ENCODE peak calls at places on chromosomes 13 and 19, in five cellular contexts. T, F, H, U and Z are unnamed samples.

GRCh38 chr19:17078038-17078919 is 2.7 kb downstream of the MYO9B start:
- DNase-seq in T (no peak), F (no peak), H (peak; percentile 16), U (no peak), Z (no peak)

GRCh38 chr13:32838985-32839384 is 177.2 kb upstream of the KL start:
- DNase-seq in T (no peak), F (no peak), H (no peak), U (no peak), Z (no peak)

GRCh38 chr13:52906122-52906903 is 57.9 kb upstream of the PCDH8 start:
- DNase-seq in T (no peak), F (no peak), H (no peak), U (no peak), Z (no peak)

GRCh38 chr19:38213911-38214625 is 10.0 kb downstream of the DPF1 start:
- DNase-seq in T (no peak), F (peak; percentile 50), H (peak; percentile 81), U (no peak), Z (peak; percentile 64)

GRCh38 chr13:113792821-113793717 is 34.0 kb downstream of the TMEM255B start:
- DNase-seq in T (no peak), F (no peak), H (no peak), U (no peak), Z (no peak)

GRCh38 chr13:112583592-112584277 is 4.2 kb downstream of the TUBGCP3 start:
- DNase-seq in T (peak; percentile 43), F (no peak), H (no peak), U (peak; percentile 84), Z (no peak)

GRCh38 chr13:80462567-80462966 is 121.6 kb upstream of the SPRY2 start:
- DNase-seq in T (no peak), F (no peak), H (no peak), U (no peak), Z (no peak)

GRCh38 chr19:39983695-39984302 is 12.8 kb downstream of the PSMC4 start:
- DNase-seq in T (no peak), F (no peak), H (no peak), U (no peak), Z (no peak)

GRCh38 chr13:34208326-34208725 is 390.4 kb downstream of the RFC3 start:
- DNase-seq in T (no peak), F (no peak), H (no peak), U (no peak), Z (no peak)

GRCh38 chr13:83449666-83450395 is 432.4 kb downstream of the SLITRK1 start:
- DNase-seq in T (no peak), F (no peak), H (peak; percentile 92), U (no peak), Z (no peak)

GRCh38 chr13:93476175-93476574 is 249.6 kb downstream of the GPC6 start:
- DNase-seq in T (no peak), F (no peak), H (peak; percentile 1), U (no peak), Z (peak; percentile 76)

GRCh38 chr19:4474504-4475136 is 2.5 kb downstream of the HDGFL2 start:
- DNase-seq in T (no peak), F (peak; percentile 35), H (peak; percentile 77), U (no peak), Z (no peak)

GRCh38 chr13:94617389-94618000 is 15.8 kb downstream of the GPR180 start:
- DNase-seq in T (no peak), F (no peak), H (peak; percentile 44), U (no peak), Z (no peak)

GRCh38 chr19:45423033-45423588 is 606 bp downstream of the ERCC1 start:
- DNase-seq in T (peak; percentile 99), F (no peak), H (no peak), U (no peak), Z (no peak)

GRCh38 chr19:39154626-39155100 is 29.1 kb downstream of the PAK4 start:
- DNase-seq in T (peak; percentile 78), F (no peak), H (no peak), U (no peak), Z (no peak)

GRCh38 chr19:17325881-17326594 is 8.6 kb downstream of the ANO8 start:
- DNase-seq in T (no peak), F (peak; percentile 76), H (no peak), U (no peak), Z (no peak)

GRCh38 chr13:24202215-24202614 is 41.7 kb downstream of the SPATA13 start:
- DNase-seq in T (peak; percentile 57), F (no peak), H (no peak), U (no peak), Z (no peak)

GRCh38 chr19:55165952-55166529 is 372 bp downstream of the DNAAF3 start:
- DNase-seq in T (peak; percentile 56), F (peak; percentile 19), H (peak; percentile 77), U (peak; percentile 86), Z (peak; percentile 75)

GRCh38 chr13:21759503-21759902 is 88.6 kb downstream of the FGF9 start:
- DNase-seq in T (no peak), F (no peak), H (no peak), U (no peak), Z (no peak)

GRCh38 chr13:109802936-109803335 is 16.6 kb upstream of the IRS2 start:
- DNase-seq in T (no peak), F (no peak), H (no peak), U (no peak), Z (peak; percentile 55)

GRCh38 chr13:113209880-113210421 is 538 bp downstream of the CUL4A start:
- DNase-seq in T (peak; percentile 71), F (no peak), H (peak; percentile 72), U (peak; percentile 20), Z (peak; percentile 57)

GRCh38 chr13:110306340-110306959 is 507 bp downstream of the COL4A1 start:
- DNase-seq in T (no peak), F (no peak), H (peak; percentile 62), U (no peak), Z (peak; percentile 75)

GRCh38 chr19:4061683-4062575 is 4.8 kb downstream of the ZBTB7A start:
- DNase-seq in T (peak; percentile 94), F (no peak), H (no peak), U (no peak), Z (peak; percentile 46)

GRCh38 chr19:13097331-13098258 is 5.1 kb downstream of the LYL1 start:
- DNase-seq in T (no peak), F (no peak), H (no peak), U (peak; percentile 59), Z (no peak)

GRCh38 chr19:409006-409514 is at the start of gene C2CD4C:
- DNase-seq in T (no peak), F (no peak), H (peak; percentile 29), U (no peak), Z (peak; percentile 37)

GRCh38 chr19:39833464-39834286 is at the start of gene DYRK1B:
- DNase-seq in T (peak; percentile 97), F (peak; percentile 95), H (peak; percentile 95), U (no peak), Z (peak; percentile 91)

GRCh38 chr13:26007261-26007765 is 44.5 kb downstream of the SHISA2 start:
- DNase-seq in T (no peak), F (no peak), H (no peak), U (no peak), Z (no peak)

GRCh38 chr19:45402469-45403070 is 2.3 kb downstream of the PPP1R13L start:
- DNase-seq in T (peak; percentile 72), F (no peak), H (peak; percentile 26), U (no peak), Z (no peak)

GRCh38 chr19:49997709-49998108 is 27.5 kb downstream of the VRK3 start:
- DNase-seq in T (no peak), F (no peak), H (peak; percentile 52), U (no peak), Z (no peak)

GRCh38 chr13:37869756-37870488 is at the start of gene TRPC4:
- DNase-seq in T (peak; percentile 26), F (no peak), H (peak; percentile 86), U (no peak), Z (peak; percentile 61)